ENCODE peak calls at places on chromosomes 13 and 19, in six cellular contexts. X, C, G, O, H and R are unnamed samples.

GRCh38 chr19:37403403-37403802 is 32.5 kb downstream of the ZNF527 start:
- DNase-seq in C (no peak), O (no peak), X (no peak), G (no peak), H (no peak), R (no peak)

GRCh38 chr19:44776402-44777096 is 1.1 kb upstream of the CBLC start:
- DNase-seq in X (no peak), C (no peak), G (no peak), O (no peak), H (no peak), R (no peak)

GRCh38 chr13:112719016-112719415 is 29.2 kb downstream of the ATP11A start:
- DNase-seq in O (no peak), H (no peak), X (no peak), G (no peak), C (no peak), R (no peak)

GRCh38 chr19:8680676-8681344 is 17.8 kb downstream of the ACTL9 start:
- DNase-seq in C (no peak), H (no peak), G (no peak), O (no peak), X (no peak), R (no peak)

GRCh38 chr19:29605653-29606419 is at the start of gene POP4:
- DNase-seq in C (peak), X (peak), O (peak), H (peak), G (peak), R (peak)

GRCh38 chr13:110373617-110374016 is 66.5 kb downstream of the COL4A2 start:
- DNase-seq in G (no peak), O (no peak), X (no peak), H (no peak), C (no peak), R (no peak)

GRCh38 chr19:56566904-56567273 is 379 bp upstream of the ZNF470 start:
- DNase-seq in O (no peak), H (no peak), C (no peak), G (no peak), X (no peak), R (peak)

GRCh38 chr13:76792680-76793334 is 93.4 kb downstream of the KCTD12 start:
- DNase-seq in O (no peak), G (no peak), C (no peak), X (no peak), H (no peak), R (no peak)

GRCh38 chr13:112810608-112811007 is 120.8 kb downstream of the ATP11A start:
- DNase-seq in G (no peak), H (no peak), X (no peak), C (no peak), O (no peak), R (no peak)

GRCh38 chr13:79781829-79782540 is 301.0 kb downstream of the NDFIP2 start:
- DNase-seq in O (no peak), G (no peak), H (no peak), X (no peak), C (no peak), R (no peak)

GRCh38 chr13:50382511-50382910 is 367.3 kb downstream of the KCNRG start:
- DNase-seq in C (no peak), O (no peak), H (no peak), G (no peak), X (no peak), R (no peak)

GRCh38 chr19:17109962-17110598 is 34.5 kb downstream of the MYO9B start:
- DNase-seq in O (no peak), X (peak), H (peak), G (no peak), C (no peak), R (peak)

GRCh38 chr19:3413796-3414327 is 47.5 kb downstream of the NFIC start:
- DNase-seq in X (no peak), C (peak), H (no peak), G (no peak), O (no peak), R (no peak)

GRCh38 chr13:28792992-28793391 is 27.1 kb upstream of the MTUS2 start:
- DNase-seq in G (no peak), C (no peak), X (no peak), O (no peak), H (no peak), R (no peak)

GRCh38 chr19:15251749-15252397 is 19.6 kb upstream of the EPHX3 start:
- DNase-seq in X (no peak), H (no peak), O (peak), C (peak), G (peak), R (no peak)

GRCh38 chr19:57803594-57804325 is 11.0 kb downstream of the ZNF552 start:
- DNase-seq in G (no peak), O (no peak), C (peak), X (no peak), H (no peak), R (no peak)

GRCh38 chr19:49073514-49074378 is 1.2 kb upstream of the KCNA7 start:
- DNase-seq in H (no peak), X (no peak), G (no peak), O (peak), C (peak), R (no peak)

GRCh38 chr19:23802290-23802689 is 43.6 kb upstream of the ZNF681 start:
- DNase-seq in O (no peak), G (no peak), X (no peak), H (no peak), C (no peak), R (no peak)

GRCh38 chr19:38838208-38838985 is 6.8 kb upstream of the ECH1 start:
- DNase-seq in X (no peak), G (no peak), O (no peak), C (no peak), H (no peak), R (no peak)

GRCh38 chr19:29547361-29547960 is 21.7 kb downstream of the VSTM2B start:
- DNase-seq in G (no peak), X (no peak), C (no peak), H (no peak), O (no peak), R (no peak)

GRCh38 chr13:47598340-47598911 is 402.6 kb downstream of the SUCLA2 start:
- DNase-seq in C (no peak), G (no peak), O (no peak), H (no peak), X (no peak), R (no peak)

GRCh38 chr13:96003304-96003703 is 49.9 kb downstream of the UGGT2 start:
- DNase-seq in C (no peak), G (no peak), X (no peak), O (no peak), H (no peak), R (no peak)

GRCh38 chr13:87094646-87095045 is 576.5 kb upstream of the SLITRK5 start:
- DNase-seq in X (no peak), C (no peak), O (peak), H (no peak), G (no peak), R (no peak)

GRCh38 chr19:49808762-49809154 is 4.3 kb downstream of the FUZ start:
- DNase-seq in G (peak), H (no peak), O (peak), C (peak), X (peak), R (peak)

GRCh38 chr13:42221321-42221720 is 50.6 kb upstream of the AKAP11 start:
- DNase-seq in O (no peak), G (no peak), H (no peak), C (no peak), X (no peak), R (no peak)

GRCh38 chr13:30192320-30193093 is 114.8 kb downstream of the KATNAL1 start:
- DNase-seq in G (no peak), C (no peak), X (no peak), O (no peak), H (peak), R (no peak)

GRCh38 chr19:15934332-15935078 is at the start of gene CYP4F11:
- DNase-seq in X (no peak), O (no peak), H (no peak), C (peak), G (no peak), R (no peak)

GRCh38 chr13:32838985-32839384 is 177.2 kb upstream of the KL start:
- DNase-seq in H (no peak), X (peak), C (peak), G (no peak), O (no peak), R (no peak)

GRCh38 chr13:48110132-48110868 is 15.4 kb upstream of the MED4 start:
- DNase-seq in O (no peak), H (no peak), C (no peak), X (no peak), G (no peak), R (no peak)

GRCh38 chr13:48536851-48537250 is 4.0 kb upstream of the RCBTB2 start:
- DNase-seq in C (no peak), O (no peak), G (no peak), H (no peak), X (no peak), R (no peak)

GRCh38 chr13:114161644-114162532 is 17.2 kb upstream of the CFAP97D2 start:
- DNase-seq in C (peak), H (no peak), X (no peak), G (no peak), O (no peak), R (no peak)

GRCh38 chr13:51645154-51645650 is 60.9 kb downstream of the WDFY2 start:
- DNase-seq in X (no peak), O (no peak), C (no peak), G (no peak), H (no peak), R (no peak)

GRCh38 chr19:38917921-38918491 is 6.0 kb upstream of the CCER2 start:
- DNase-seq in G (no peak), O (no peak), X (peak), H (no peak), C (peak), R (no peak)

GRCh38 chr19:51821921-51822716 is 27.2 kb downstream of the FPR3 start:
- DNase-seq in C (no peak), O (no peak), X (no peak), H (no peak), G (no peak), R (no peak)

GRCh38 chr13:80904386-80904785 is 563.5 kb upstream of the SPRY2 start:
- DNase-seq in X (no peak), O (no peak), G (no peak), H (no peak), C (no peak), R (no peak)

GRCh38 chr19:55041244-55041626 is 3.2 kb upstream of the GP6 start:
- DNase-seq in H (no peak), O (no peak), C (no peak), G (no peak), X (no peak), R (no peak)

GRCh38 chr13:24709186-24709913 is 29.1 kb downstream of the ATP12A start:
- DNase-seq in C (no peak), G (no peak), H (no peak), O (no peak), X (peak), R (peak)

GRCh38 chr13:78182813-78183212 is 264.2 kb upstream of the EDNRB start:
- DNase-seq in G (no peak), X (no peak), H (no peak), C (no peak), O (no peak), R (no peak)

GRCh38 chr13:110925023-110925608 is 10.2 kb upstream of the ANKRD10 start:
- DNase-seq in X (no peak), G (no peak), H (no peak), O (peak), C (no peak), R (no peak)

DNA sequence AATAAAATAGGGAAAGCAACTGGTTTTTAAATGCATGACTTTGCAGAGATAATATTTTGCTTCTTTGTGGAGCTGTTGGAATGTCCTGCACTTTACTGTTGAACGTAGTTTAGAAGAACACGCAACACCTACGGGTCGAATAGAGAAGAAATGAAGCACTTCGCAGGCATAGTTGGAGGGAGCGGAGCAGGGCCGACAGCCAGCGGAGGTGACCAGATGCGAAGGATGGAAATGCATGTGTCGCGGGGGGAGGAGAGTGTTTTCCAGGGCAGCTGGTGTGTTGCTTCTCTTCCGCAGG is 846 bp downstream of the CEBPG start:
- DNase-seq in C (no peak), H (no peak), O (peak), X (no peak), G (no peak), R (no peak)
- TF ChIP-seq TAF1 in C (no peak), H (no peak), O (no peak), X (no peak), G (no peak), R (no peak)

DNA sequence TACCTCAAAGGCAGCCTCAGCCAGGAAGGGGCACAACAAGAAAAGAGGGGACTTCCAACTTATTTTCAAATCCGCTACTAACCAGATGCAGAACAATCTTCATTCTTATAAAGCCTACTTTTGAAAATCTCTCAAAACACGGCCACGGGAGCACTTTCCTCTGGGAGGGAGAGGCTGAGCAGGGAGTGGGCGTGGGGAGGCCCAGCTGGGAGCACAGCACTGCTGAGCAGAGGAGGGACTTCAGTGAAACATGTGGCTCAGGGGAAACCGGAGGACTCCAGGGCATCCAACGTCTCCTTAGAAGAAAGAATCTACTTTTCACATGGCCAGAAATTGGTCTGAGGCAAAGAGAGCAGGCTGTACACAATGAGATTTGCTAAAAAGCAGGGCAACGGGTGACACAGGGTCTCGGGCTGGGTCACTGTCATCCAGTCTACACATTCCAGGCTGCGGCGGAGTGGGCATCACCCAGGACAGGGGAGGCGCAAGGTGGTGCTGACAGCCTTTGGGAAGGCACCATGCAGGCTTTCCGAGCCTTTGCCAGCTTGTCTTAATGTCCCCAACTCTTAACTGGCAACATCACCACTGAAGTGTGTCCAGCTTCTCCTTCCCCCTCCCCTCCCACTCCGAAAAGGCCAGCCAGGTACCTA is 117.1 kb downstream of the STK24 start:
- DNase-seq in O (no peak), G (no peak), C (no peak), H (no peak), X (no peak), R (no peak)
- TF ChIP-seq TAF1 in O (no peak), G (no peak), C (no peak), H (no peak), X (no peak), R (no peak)

GRCh38 chr19:41591951-41592562 is 16.1 kb downstream of the CEACAM21 start:
- DNase-seq in G (no peak), H (no peak), O (no peak), X (no peak), C (no peak), R (no peak)
- TF ChIP-seq TAF1 in G (no peak), H (no peak), O (no peak), X (no peak), C (no peak), R (no peak)

DNA sequence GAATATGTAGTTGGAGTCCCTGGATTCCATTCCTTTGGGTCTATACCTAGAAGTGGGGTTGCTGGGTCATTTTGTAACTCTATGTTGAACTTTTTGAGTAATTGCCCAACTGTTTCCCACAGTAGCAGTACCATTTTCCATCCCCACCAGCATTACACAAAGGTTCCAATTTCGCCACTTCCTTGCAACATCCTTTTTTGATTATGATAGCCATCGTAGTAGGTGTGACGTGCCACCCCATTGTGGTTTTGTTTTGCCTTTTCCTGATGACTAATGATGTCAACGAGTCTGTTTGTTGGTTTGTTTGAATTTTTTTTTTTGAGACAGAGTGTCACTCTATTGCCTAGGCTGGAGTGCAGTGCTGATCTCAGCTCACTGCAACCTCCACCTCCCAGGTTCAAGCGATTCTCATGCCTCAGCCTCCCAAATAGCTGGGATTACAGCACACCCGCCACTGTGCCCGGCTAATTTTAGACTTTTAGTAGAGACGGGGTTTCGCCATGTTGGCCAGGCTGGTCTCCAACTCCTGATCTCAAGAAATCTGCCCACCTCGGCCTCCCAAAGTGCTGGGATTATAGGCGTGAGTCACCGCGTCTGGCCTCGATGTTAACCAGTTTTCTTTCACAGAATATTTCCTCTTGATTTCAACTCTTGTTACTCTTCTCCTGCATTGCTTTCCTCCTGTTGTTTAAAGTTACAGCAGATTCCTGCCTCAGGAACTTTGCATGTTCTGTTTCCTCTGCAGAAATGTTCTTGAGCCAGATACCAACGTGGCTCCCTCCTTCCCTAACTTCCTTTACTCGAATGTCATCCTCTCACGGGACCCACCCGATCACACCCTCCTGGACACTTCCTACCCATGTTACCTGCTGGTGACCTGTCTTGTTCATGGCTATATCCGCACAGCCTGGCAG is 3.6 kb upstream of the PEX11G start:
- DNase-seq in G (no peak), O (no peak), X (no peak), C (no peak), H (no peak), R (no peak)
- TF ChIP-seq TAF1 in G (no peak), O (no peak), X (no peak), C (no peak), H (no peak), R (no peak)

GRCh38 chr19:40596608-40597328 is 4.4 kb upstream of the LTBP4 start:
- DNase-seq in H (no peak), O (peak), C (peak), X (no peak), G (no peak), R (no peak)
- TF ChIP-seq TAF1 in H (no peak), O (no peak), C (no peak), X (no peak), G (no peak), R (no peak)

GRCh38 chr13:109196896-109197295 is 567.5 kb downstream of the MYO16 start:
- DNase-seq in O (peak), C (peak), X (no peak), G (no peak), H (no peak), R (no peak)
- TF ChIP-seq TAF1 in O (no peak), C (no peak), X (no peak), G (no peak), H (no peak), R (no peak)

DNA sequence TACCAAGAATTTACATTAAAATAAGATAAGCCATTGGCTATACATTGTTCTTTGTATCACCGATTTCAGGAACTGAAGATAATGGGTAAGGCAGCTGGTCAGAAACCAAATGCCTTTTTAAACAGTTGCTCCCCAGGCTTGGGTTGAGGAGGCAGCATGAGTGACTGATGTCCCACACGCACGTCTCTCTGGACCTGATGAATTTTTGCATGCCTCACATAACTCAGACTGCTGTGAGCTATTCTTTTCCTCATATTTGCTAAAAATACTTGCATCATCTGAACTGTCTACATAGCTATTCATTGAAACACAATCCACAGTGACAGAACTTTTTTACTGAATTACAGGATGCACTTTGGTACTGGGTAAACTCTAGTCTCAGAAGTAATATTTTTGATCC is 123.6 kb upstream of the MAB21L1 start:
- DNase-seq in X (no peak), C (peak), O (no peak), H (no peak), G (no peak), R (no peak)
- TF ChIP-seq TAF1 in X (no peak), C (no peak), O (no peak), H (no peak), G (no peak), R (no peak)

GRCh38 chr13:46111151-46111550 is 6.3 kb upstream of the CPB2 start:
- DNase-seq in G (no peak), X (no peak), O (no peak), C (no peak), H (no peak), R (no peak)

GRCh38 chr13:46103037-46103436 is 1.8 kb downstream of the CPB2 start:
- DNase-seq in G (no peak), H (no peak), X (no peak), O (no peak), C (no peak), R (no peak)

GRCh38 chr13:46109451-46109850 is 4.6 kb upstream of the CPB2 start:
- DNase-seq in G (no peak), H (no peak), C (peak), O (no peak), X (no peak), R (no peak)

GRCh38 chr13:46104868-46105267 is at the start of gene CPB2:
- DNase-seq in C (peak), H (no peak), G (no peak), X (no peak), O (no peak), R (no peak)

DNA sequence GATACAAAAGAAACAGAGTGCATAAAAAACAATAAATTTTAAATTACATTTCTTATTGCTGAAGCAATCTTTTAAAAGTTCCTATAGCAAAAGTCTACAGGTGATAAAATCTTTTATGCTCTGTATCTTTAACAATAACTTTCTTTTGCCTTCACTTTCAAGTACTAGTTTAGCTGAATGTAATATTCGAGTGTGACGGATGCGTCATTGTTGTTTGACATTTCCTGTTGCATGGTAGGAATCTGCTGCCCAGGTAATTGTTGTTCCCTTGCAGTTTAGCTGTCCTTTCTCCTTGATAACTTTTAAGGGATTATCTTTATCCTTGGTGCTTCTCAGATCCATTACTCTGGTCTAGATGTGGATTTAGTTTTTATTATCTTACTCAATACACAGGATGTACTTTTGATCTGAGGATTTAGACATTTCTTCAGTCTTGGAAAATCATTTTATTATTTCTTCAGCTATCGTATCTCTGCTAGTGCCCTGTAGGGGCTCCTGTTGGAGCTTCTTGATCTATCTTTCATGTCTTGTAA is 2.1 kb upstream of the CPB2 start:
- DNase-seq in H (no peak), G (no peak), O (no peak), C (no peak), X (no peak), R (no peak)
- TF ChIP-seq TAF1 in H (no peak), G (no peak), O (no peak), C (no peak), X (no peak), R (no peak)